ENCODE peak calls at places on chromosomes 3 and 15, in four cellular contexts. W, N, P and J are unnamed samples.

GRCh38 chr3:127103116-127103515 is 89.8 kb upstream of the PRR23E start:
- DNase-seq in W (no peak), P (no peak), N (no peak), J (no peak)

GRCh38 chr3:101381809-101382208 is 61.4 kb upstream of the IMPG2 start:
- DNase-seq in P (peak; percentile 16), W (peak; percentile 73), N (no peak), J (no peak)

GRCh38 chr15:48332642-48333034 is 1.4 kb downstream of the DUT start:
- DNase-seq in W (no peak), N (no peak), P (no peak), J (no peak)

GRCh38 chr3:126270145-126270811 is 86.9 kb downstream of the KLF15 start:
- DNase-seq in W (peak; percentile 46), N (no peak), P (no peak), J (no peak)

GRCh38 chr3:144529562-144529961 is 557.9 kb downstream of the DIPK2A start:
- DNase-seq in N (no peak), W (no peak), P (no peak), J (no peak)

GRCh38 chr15:21261965-21262850 is 178.1 kb downstream of the POTEB3 start:
- DNase-seq in W (no peak), P (no peak), N (peak; percentile 83), J (peak; percentile 100)

GRCh38 chr3:134651347-134652041 is 672 bp upstream of the KY start:
- DNase-seq in P (no peak), W (peak; percentile 44), N (no peak), J (no peak)

GRCh38 chr3:72593881-72594397 is 254.3 kb downstream of the SHQ1 start:
- DNase-seq in N (no peak), W (peak; percentile 49), P (no peak), J (no peak)

GRCh38 chr3:99505200-99505599 is 133.2 kb upstream of the COL8A1 start:
- DNase-seq in W (peak; percentile 50), N (no peak), P (no peak), J (no peak)

GRCh38 chr15:69919816-69920215 is 177.9 kb downstream of the TLE3 start:
- DNase-seq in P (no peak), N (no peak), W (no peak), J (no peak)

GRCh38 chr3:124599779-124600693 is 130.2 kb upstream of the UMPS start:
- DNase-seq in W (no peak), N (no peak), P (no peak), J (no peak)

GRCh38 chr3:52068055-52068704 is 11.8 kb upstream of the DUSP7 start:
- DNase-seq in N (no peak), W (peak; percentile 65), P (no peak), J (no peak)

GRCh38 chr3:10373686-10374261 is 52.9 kb upstream of the SEC13 start:
- DNase-seq in P (no peak), N (peak; percentile 47), W (peak; percentile 68), J (no peak)

GRCh38 chr3:143182861-143183667 is 63.5 kb downstream of the CHST2 start:
- DNase-seq in W (no peak), N (no peak), P (no peak), J (no peak)